ENCODE peak calls at places on chromosomes 3 and 15, in ten cellular contexts. M, N, K, J, T, H, I, E, L and G are unnamed samples.
A peak's percentile ranks its signal among the peaks of the same experiment; 100 is the strongest.

GRCh38 chr3:100041328-100041749 is 73.0 kb downstream of the FILIP1L start:
- DNase-seq in I (no peak), N (peak; percentile 47), M (peak; percentile 73), H (no peak), K (no peak), L (no peak), J (no peak), T (no peak), E (no peak), G (no peak)

GRCh38 chr3:127742580-127742979 is 69.8 kb downstream of the ABTB1 start:
- DNase-seq in J (no peak), M (no peak), K (no peak), I (no peak), H (no peak), L (no peak), T (no peak), E (no peak), N (no peak), G (no peak)

GRCh38 chr3:31733234-31733667 is 200.5 kb downstream of the STT3B start:
- DNase-seq in M (no peak), K (no peak), N (no peak), H (no peak), T (peak; percentile 54), J (no peak), L (no peak), I (no peak), E (no peak), G (no peak)

GRCh38 chr15:67063689-67064606 is 1.5 kb upstream of the SMAD3 start:
- DNase-seq in E (no peak), M (no peak), L (no peak), J (no peak), N (no peak), T (peak; percentile 67), I (peak; percentile 45), K (peak; percentile 69), H (no peak), G (no peak)

GRCh38 chr15:49813615-49814014 is 192.8 kb downstream of the DTWD1 start:
- DNase-seq in M (peak; percentile 41), E (no peak), J (no peak), K (no peak), N (no peak), H (no peak), T (no peak), L (no peak), I (no peak), G (no peak)

GRCh38 chr3:188261011-188261410 is 107.1 kb downstream of the LPP start:
- DNase-seq in E (no peak), I (no peak), J (no peak), N (no peak), L (no peak), M (no peak), H (no peak), K (no peak), T (no peak), G (no peak)

GRCh38 chr3:194867270-194867983 is 181.7 kb downstream of the FAM43A start:
- DNase-seq in M (no peak), E (no peak), N (no peak), H (no peak), K (no peak), I (no peak), T (no peak), J (peak; percentile 25), L (no peak), G (no peak)

GRCh38 chr15:93929375-93930094 is 301.8 kb upstream of the MCTP2 start:
- DNase-seq in K (no peak), N (peak; percentile 87), L (no peak), T (no peak), E (no peak), M (peak; percentile 88), H (no peak), I (peak; percentile 16), J (no peak), G (no peak)

GRCh38 chr3:140455476-140455875 is 222.4 kb upstream of the TRIM42 start:
- DNase-seq in H (no peak), I (no peak), E (no peak), K (no peak), N (no peak), T (no peak), L (no peak), M (peak; percentile 30), J (no peak), G (no peak)

GRCh38 chr3:71723452-71724170 is 1.6 kb downstream of the EIF4E3 start:
- DNase-seq in K (no peak), H (no peak), N (no peak), E (no peak), L (peak; percentile 41), T (no peak), M (no peak), I (no peak), J (no peak), G (peak; percentile 12)

GRCh38 chr3:191568206-191568605 is 107.2 kb downstream of the PYDC2 start:
- DNase-seq in T (no peak), J (no peak), K (no peak), I (no peak), M (no peak), N (no peak), E (no peak), H (no peak), L (no peak), G (no peak)

GRCh38 chr3:195876297-195877031 is 31.9 kb downstream of the TNK2 start:
- DNase-seq in M (no peak), K (no peak), H (no peak), I (no peak), L (no peak), J (no peak), E (no peak), T (no peak), N (no peak), G (no peak)

GRCh38 chr15:33908396-33908795 is 59.9 kb upstream of the CHRM5 start:
- DNase-seq in L (no peak), E (no peak), H (no peak), K (no peak), M (no peak), N (peak; percentile 30), J (no peak), I (no peak), T (no peak), G (no peak)

GRCh38 chr15:65081758-65082157 is 5.2 kb downstream of the KBTBD13 start:
- DNase-seq in H (no peak), M (no peak), K (no peak), N (no peak), I (no peak), T (no peak), L (no peak), E (no peak), J (no peak), G (no peak)

GRCh38 chr3:157100079-157100477 is 59.9 kb downstream of the CCNL1 start:
- DNase-seq in J (no peak), T (no peak), N (no peak), L (no peak), I (no peak), M (no peak), H (no peak), E (no peak), K (no peak), G (no peak)

GRCh38 chr15:36468746-36469145 is 110.7 kb upstream of the CDIN1 start:
- DNase-seq in I (no peak), T (no peak), J (no peak), L (no peak), H (no peak), M (peak; percentile 83), N (peak; percentile 15), K (no peak), E (no peak), G (no peak)

GRCh38 chr3:66406186-66406585 is 94.6 kb downstream of the LRIG1 start:
- DNase-seq in N (no peak), T (no peak), M (no peak), J (peak; percentile 77), L (no peak), K (no peak), E (no peak), I (no peak), H (no peak), G (no peak)

GRCh38 chr3:157786216-157786615 is 283.0 kb upstream of the VEPH1 start:
- DNase-seq in E (no peak), M (peak; percentile 29), N (peak; percentile 52), K (no peak), L (no peak), H (no peak), T (no peak), J (no peak), I (no peak), G (no peak)

GRCh38 chr15:69253156-69253555 is 45.6 kb upstream of the PAQR5 start:
- DNase-seq in K (no peak), J (peak; percentile 36), H (no peak), N (peak; percentile 68), E (no peak), I (no peak), M (peak; percentile 84), L (no peak), T (no peak), G (no peak)

GRCh38 chr3:6448011-6448410 is 412.9 kb upstream of the GRM7 start:
- DNase-seq in L (no peak), N (no peak), T (no peak), M (no peak), H (no peak), I (no peak), K (no peak), E (no peak), J (no peak), G (no peak)